ENCODE peak calls at places on chromosomes 13 and 19, in eight cellular contexts. B is heart right ventricle; I is spleen; O is CD8-positive, alpha-beta T cell; X is Peyer's patch; Z is neuronal stem cell; L is upper lobe of right lung; H is left lung. M is an unnamed sample.

GRCh38 chr19:5960005-5961001 is 17.6 kb downstream of the RANBP3 start:
- DNase-seq in B (peak; percentile 66), I (no peak), O (no peak), X (no peak), Z (no peak), L (no peak), H (no peak), M (no peak)

GRCh38 chr13:112576191-112576590 is 11.8 kb downstream of the TUBGCP3 start:
- DNase-seq in B (no peak), I (no peak), O (no peak), X (no peak), Z (no peak), L (no peak), H (no peak), M (no peak)

GRCh38 chr13:30797847-30798246 is 62.5 kb downstream of the ALOX5AP start:
- DNase-seq in B (no peak), I (peak; percentile 56), O (no peak), X (no peak), Z (no peak), L (no peak), H (no peak), M (no peak)

GRCh38 chr19:42216653-42217521 is 590 bp downstream of the DEDD2 start:
- DNase-seq in B (peak; percentile 20), I (peak; percentile 92), O (peak; percentile 22), X (peak; percentile 25), Z (peak; percentile 72), L (peak; percentile 82), H (peak; percentile 89), M (no peak)

GRCh38 chr19:42193706-42194105 is 23.8 kb downstream of the DEDD2 start:
- DNase-seq in B (no peak), I (no peak), O (no peak), X (no peak), Z (no peak), L (no peak), H (no peak), M (no peak)

GRCh38 chr13:37914781-37915391 is 45.3 kb upstream of the TRPC4 start:
- DNase-seq in B (no peak), I (no peak), O (no peak), X (no peak), Z (no peak), L (no peak), H (no peak), M (no peak)

GRCh38 chr13:33610471-33611015 is 207.4 kb upstream of the RFC3 start:
- DNase-seq in B (peak; percentile 77), I (peak; percentile 83), O (peak; percentile 36), X (peak; percentile 37), Z (peak; percentile 26), L (no peak), H (no peak), M (peak; percentile 75)

GRCh38 chr13:112664501-112665203 is 25.2 kb upstream of the ATP11A start:
- DNase-seq in B (no peak), I (no peak), O (no peak), X (no peak), Z (no peak), L (peak; percentile 39), H (no peak), M (no peak)

GRCh38 chr13:100658363-100658762 is 16.2 kb downstream of the TMTC4 start:
- DNase-seq in B (no peak), I (no peak), O (no peak), X (no peak), Z (no peak), L (no peak), H (no peak), M (no peak)

GRCh38 chr19:9622531-9622930 is 1.5 kb upstream of the ZNF561 start:
- DNase-seq in B (no peak), I (no peak), O (no peak), X (no peak), Z (no peak), L (no peak), H (no peak), M (no peak)

GRCh38 chr19:55452381-55453325 is 8.8 kb downstream of the ISOC2 start:
- DNase-seq in B (peak; percentile 71), I (no peak), O (no peak), X (no peak), Z (peak; percentile 92), L (no peak), H (peak; percentile 64), M (peak; percentile 21)

GRCh38 chr13:73075546-73075945 is 16.7 kb downstream of the KLF5 start:
- DNase-seq in B (no peak), I (no peak), O (no peak), X (no peak), Z (no peak), L (no peak), H (no peak), M (no peak)

GRCh38 chr13:37365496-37365895 is 233.1 kb downstream of the POSTN start:
- DNase-seq in B (no peak), I (no peak), O (no peak), X (no peak), Z (no peak), L (no peak), H (no peak), M (no peak)

GRCh38 chr13:72648513-72649065 is 78.8 kb downstream of the MZT1 start:
- DNase-seq in B (no peak), I (no peak), O (no peak), X (no peak), Z (no peak), L (no peak), H (no peak), M (no peak)

GRCh38 chr13:110359840-110360301 is 52.8 kb downstream of the COL4A2 start:
- DNase-seq in B (no peak), I (no peak), O (no peak), X (no peak), Z (no peak), L (no peak), H (no peak), M (no peak)

GRCh38 chr13:99281811-99282263 is 23.7 kb upstream of the GPR18 start:
- DNase-seq in B (peak; percentile 35), I (peak; percentile 94), O (peak; percentile 59), X (peak; percentile 77), Z (no peak), L (peak; percentile 77), H (peak; percentile 91), M (peak; percentile 36)

GRCh38 chr19:42422576-42423461 is 4.4 kb downstream of the LIPE start:
- DNase-seq in B (peak; percentile 49), I (peak; percentile 82), O (peak; percentile 53), X (peak; percentile 56), Z (no peak), L (peak; percentile 74), H (no peak), M (peak; percentile 77)

GRCh38 chr19:54017266-54017665 is 25.8 kb downstream of the CACNG6 start:
- DNase-seq in B (no peak), I (no peak), O (no peak), X (no peak), Z (no peak), L (no peak), H (no peak), M (no peak)

GRCh38 chr13:41286370-41286769 is 23.0 kb upstream of the MTRF1 start:
- DNase-seq in B (no peak), I (no peak), O (no peak), X (no peak), Z (no peak), L (no peak), H (no peak), M (no peak)

GRCh38 chr13:19961924-19962323 is 3.4 kb downstream of the ZMYM2 start:
- DNase-seq in B (no peak), I (no peak), O (no peak), X (no peak), Z (no peak), L (no peak), H (no peak), M (no peak)
- H3K4me3 ChIP-seq in B (peak overlapping the region; percentile 87), I (no peak overlapping the region), O (no peak overlapping the region), X (no peak overlapping the region), Z (no peak overlapping the region), L (no peak overlapping the region), H (peak overlapping the region; percentile 4), M (no peak overlapping the region)

DNA sequence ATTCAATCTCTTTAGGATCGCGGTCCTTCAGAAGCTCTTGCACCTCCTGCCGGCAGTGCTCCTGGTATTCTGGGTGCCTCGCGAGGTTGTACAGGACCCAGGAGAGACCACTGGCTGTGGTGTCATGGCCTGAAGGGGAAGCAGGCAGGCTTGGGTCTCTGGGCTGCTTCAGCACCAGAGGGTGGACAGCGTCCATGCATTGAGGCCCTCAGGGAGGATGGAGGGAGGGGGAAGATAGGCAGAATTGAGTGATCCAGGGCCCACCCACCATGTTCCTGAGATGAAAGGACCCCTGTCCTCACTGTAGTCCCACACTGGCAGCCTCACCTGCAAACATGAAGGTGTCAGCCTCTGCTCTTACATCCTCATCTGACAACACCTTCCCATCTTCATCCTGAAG is 17.9 kb upstream of the OR10H5 start:
- DNase-seq in B (no peak), I (no peak), O (no peak), X (no peak), Z (no peak), L (no peak), H (no peak), M (no peak)
- H3K27me3 ChIP-seq in B (no peaks in the 10 kb centered on the region), I (no peaks in the 10 kb centered on the region), O (no peaks in the 10 kb centered on the region), X (no peaks in the 10 kb centered on the region), Z (no peaks in the 10 kb centered on the region), L (no peaks in the 10 kb centered on the region), H (peaks cover 24% of the 10 kb centered on the region), M (no peaks in the 10 kb centered on the region)

GRCh38 chr19:40441719-40442253 is 2.3 kb downstream of the SERTAD3 start:
- DNase-seq in B (no peak), I (peak; percentile 84), O (no peak), X (no peak), Z (no peak), L (no peak), H (no peak), M (no peak)
- H3K27ac ChIP-seq in B (peak overlapping the region; percentile 97), I (peak overlapping the region; percentile 97), O (peak overlapping the region; percentile 70), X (peak overlapping the region; percentile 95), Z (no peak overlapping the region), L (no peak overlapping the region), H (no peak overlapping the region), M (peak overlapping the region; percentile 70)

GRCh38 chr19:50723735-50724521 is 764 bp downstream of the CLEC11A start:
- DNase-seq in B (no peak), I (no peak), O (no peak), X (no peak), Z (no peak), L (no peak), H (no peak), M (no peak)

GRCh38 chr19:50724522-50725217 is 1.5 kb downstream of the CLEC11A start:
- DNase-seq in B (peak; percentile 98), I (peak; percentile 96), O (peak; percentile 94), X (peak; percentile 87), Z (peak; percentile 100), L (peak; percentile 100), H (peak; percentile 98), M (peak; percentile 83)

GRCh38 chr19:50728084-50728737 is 5.0 kb downstream of the CLEC11A start:
- DNase-seq in B (peak; percentile 75), I (no peak), O (peak; percentile 73), X (peak; percentile 26), Z (peak; percentile 90), L (peak; percentile 86), H (peak; percentile 88), M (peak; percentile 84)

GRCh38 chr19:50725218-50725931 is 2.2 kb downstream of the CLEC11A start:
- DNase-seq in B (no peak), I (no peak), O (no peak), X (no peak), Z (no peak), L (no peak), H (no peak), M (no peak)

DNA sequence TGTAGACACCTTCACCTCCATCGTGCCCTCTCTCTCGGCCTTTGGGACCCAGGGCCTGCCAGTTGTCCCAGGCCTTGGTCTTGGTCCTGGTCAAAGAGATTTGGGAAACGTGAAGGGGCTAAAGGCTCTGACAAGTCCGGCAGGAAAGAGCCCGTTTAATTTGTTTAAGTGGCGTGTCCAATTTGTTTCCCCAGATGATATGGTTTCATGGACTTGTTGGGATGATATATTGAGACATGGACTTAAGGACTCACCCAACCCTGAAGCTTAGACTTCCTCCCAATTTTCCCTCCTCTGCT is 2.7 kb downstream of the CLEC11A start:
- DNase-seq in B (no peak), I (no peak), O (no peak), X (no peak), Z (no peak), L (no peak), H (no peak), M (no peak)
- H3K4me3 ChIP-seq in B (peak overlapping the region; percentile 58), I (peak overlapping the region; percentile 49), O (peak overlapping the region; percentile 81), X (no peak overlapping the region), Z (peak overlapping the region; percentile 95), L (peak overlapping the region; percentile 64), H (peak overlapping the region; percentile 58), M (peak overlapping the region; percentile 56)

M was measured in CD8-positive, alpha-beta memory T cell.